ENCODE peak calls at places on chromosomes 1 and 21, in six cellular contexts. L, R, I, S, V and T are unnamed samples.

GRCh38 chr1:110677526-110677925 is 2.8 kb upstream of the KCNA3 start:
- DNase-seq in L (no peak), R (no peak), I (no peak), S (no peak), V (no peak), T (no peak)

GRCh38 chr1:78339490-78339889 is 151.3 kb upstream of the PTGFR start:
- DNase-seq in L (peak), R (no peak), I (no peak), S (no peak), V (no peak), T (no peak)

GRCh38 chr1:56868761-56869160 is 14.2 kb downstream of the C8A start:
- DNase-seq in L (no peak), R (no peak), I (no peak), S (no peak), V (no peak), T (no peak)

GRCh38 chr1:156641761-156642264 is at the start of gene BCAN:
- DNase-seq in L (no peak), R (peak), I (no peak), S (no peak), V (no peak), T (peak)

GRCh38 chr1:71232786-71233185 is 152.0 kb upstream of the ZRANB2 start:
- DNase-seq in L (no peak), R (peak), I (no peak), S (no peak), V (no peak), T (no peak)

GRCh38 chr1:63892632-63893395 is 119.0 kb downstream of the ROR1 start:
- DNase-seq in L (no peak), R (no peak), I (peak), S (no peak), V (no peak), T (peak)

GRCh38 chr1:195617157-195617556 is 991.1 kb downstream of the KCNT2 start:
- DNase-seq in L (no peak), R (no peak), I (no peak), S (no peak), V (no peak), T (no peak)

GRCh38 chr1:194331758-194332157 is 1145.3 kb upstream of the B3GALT2 start:
- DNase-seq in L (no peak), R (no peak), I (no peak), S (no peak), V (no peak), T (no peak)

GRCh38 chr1:247639381-247639981 is 34.1 kb downstream of the OR2G3 start:
- DNase-seq in L (no peak), R (peak), I (no peak), S (no peak), V (no peak), T (no peak)

GRCh38 chr1:114620419-114620818 is 39.0 kb upstream of the BCAS2 start:
- DNase-seq in L (no peak), R (no peak), I (no peak), S (no peak), V (no peak), T (no peak)
- TF ChIP-seq CTCF in L (no peak), R (peak), I (peak), S (no peak), V (no peak), T (no peak)

GRCh38 chr1:46248122-46248920 is 758 bp downstream of the RAD54L start:
- DNase-seq in L (no peak), R (peak), I (peak), S (peak), V (no peak), T (peak)

GRCh38 chr1:46246548-46247432 is 773 bp upstream of the RAD54L start:
- DNase-seq in L (peak), R (no peak), I (peak), S (no peak), V (peak), T (peak)

GRCh38 chr1:46247433-46248121 is at the start of gene RAD54L:
- DNase-seq in L (peak), R (peak), I (peak), S (peak), V (peak), T (peak)

GRCh38 chr1:46242918-46243317 is 4.6 kb upstream of the RAD54L start:
- DNase-seq in L (no peak), R (no peak), I (no peak), S (no peak), V (no peak), T (no peak)

DNA sequence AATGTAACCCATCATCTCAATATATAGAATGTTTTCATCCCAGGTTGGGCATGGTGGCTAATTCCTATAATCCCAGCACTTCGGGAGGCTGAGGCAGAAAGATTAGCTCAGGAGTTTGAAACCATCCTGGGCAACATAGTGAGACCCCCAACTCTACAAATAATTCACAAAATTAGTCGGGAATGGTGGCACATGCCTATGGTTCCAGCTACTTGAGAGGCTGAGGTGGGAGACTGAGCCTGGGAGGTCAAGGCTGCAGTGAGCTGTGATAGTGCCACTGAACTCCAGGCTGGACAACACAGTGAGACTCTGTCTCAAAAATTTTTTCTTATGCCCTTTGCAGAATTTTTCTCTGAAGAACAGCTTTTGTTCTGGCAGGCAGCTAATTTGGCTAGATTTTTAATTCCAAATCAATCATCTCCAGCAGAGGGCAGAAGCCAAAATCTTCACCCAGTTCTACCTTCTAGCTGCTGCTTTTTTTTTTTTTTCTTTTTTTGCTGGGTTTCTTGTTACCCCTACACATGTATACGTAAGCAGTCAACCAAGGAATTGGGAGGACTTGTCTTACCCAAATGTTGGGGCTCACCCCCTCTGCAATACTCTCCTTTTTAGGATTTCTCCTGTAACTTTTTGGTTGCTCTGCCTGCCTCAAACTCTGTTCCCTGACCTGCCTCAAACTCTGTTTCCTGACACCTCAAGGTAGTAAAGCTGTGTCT is 2.7 kb upstream of the RAD54L start:
- DNase-seq in L (no peak), R (peak), I (peak), S (peak), V (no peak), T (peak)
- TF ChIP-seq CTCF in L (peak), R (peak), I (peak), S (peak), V (no peak), T (no peak)

GRCh38 chr1:220685879-220686278 is 4.3 kb upstream of the C1orf115 start:
- DNase-seq in L (no peak), R (peak), I (no peak), S (no peak), V (no peak), T (no peak)
- TF ChIP-seq CTCF in L (no peak), R (peak), I (no peak), S (no peak), V (no peak), T (no peak)

DNA sequence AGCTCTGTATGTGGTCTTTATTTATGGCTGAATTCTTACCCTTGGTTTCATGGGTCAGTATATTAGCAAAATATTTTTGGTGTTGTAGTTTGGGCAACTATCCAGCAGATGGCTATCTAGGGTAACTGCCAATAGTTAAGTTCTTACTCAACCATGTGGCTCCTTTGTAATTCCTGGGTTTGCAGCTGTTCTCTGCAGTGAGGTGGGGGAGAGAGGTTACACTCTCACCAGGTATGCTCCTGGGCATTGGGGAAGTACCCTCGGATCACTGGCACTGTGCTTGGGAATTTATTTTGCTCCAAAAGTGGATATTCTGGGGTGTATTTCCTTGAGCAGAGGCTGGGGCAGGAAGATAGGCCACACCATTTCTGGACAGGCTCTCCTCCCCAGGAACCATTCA is 436.7 kb upstream of the TMPRSS15 start:
- DNase-seq in L (no peak), R (peak), I (peak), S (peak), V (no peak), T (no peak)
- TF ChIP-seq CTCF in L (no peak), R (peak), I (peak), S (peak), V (no peak), T (no peak)